ENCODE peak calls at places on chromosomes 5 and 9, in eight cellular contexts. I is AG09309; V is GM06990; T is SK-N-MC; R is coronary artery; L is CD8-positive, alpha-beta T cell; O is adipocyte; X is prostate gland. G is an unnamed sample.

GRCh38 chr5:179733764-179734126 is 1.1 kb downstream of the MAML1 start:
- DNase-seq in L (no peak), T (no peak), V (no peak), I (no peak), R (no peak), O (no peak), X (no peak), G (no peak)

GRCh38 chr5:59116231-59116900 is 533.5 kb downstream of the RAB3C start:
- DNase-seq in V (no peak), L (no peak), I (no peak), T (no peak), X (no peak), R (no peak), O (no peak), G (no peak)

GRCh38 chr5:93850311-93850710 is 108.9 kb upstream of the POU5F2 start:
- DNase-seq in L (no peak), O (no peak), X (no peak), I (no peak), R (no peak), V (no peak), T (no peak), G (no peak)

GRCh38 chr5:154706416-154706815 is 48.8 kb upstream of the LARP1 start:
- DNase-seq in L (no peak), V (no peak), R (no peak), T (no peak), I (no peak), O (no peak), X (no peak), G (no peak)

GRCh38 chr5:143002459-143003327 is 232.5 kb downstream of the ARHGAP26 start:
- DNase-seq in T (peak), I (peak), O (peak), V (peak), X (no peak), L (peak), R (no peak), G (peak)

GRCh38 chr9:17987174-17987573 is 408.3 kb downstream of the SH3GL2 start:
- DNase-seq in T (no peak), X (no peak), O (no peak), V (no peak), I (no peak), L (no peak), R (no peak), G (no peak)

GRCh38 chr9:126637002-126637849 is 23.5 kb downstream of the LMX1B start:
- DNase-seq in I (no peak), X (no peak), T (no peak), V (no peak), R (no peak), O (no peak), L (peak), G (no peak)

GRCh38 chr9:123597926-123598556 is 242.0 kb downstream of the CRB2 start:
- DNase-seq in X (no peak), V (no peak), I (no peak), O (no peak), T (no peak), L (no peak), R (no peak), G (no peak)

GRCh38 chr9:98943682-98944129 is at the start of gene COL15A1:
- DNase-seq in V (no peak), L (no peak), O (peak), X (no peak), I (no peak), T (no peak), R (peak), G (no peak)

GRCh38 chr9:3401556-3401955 is 124.2 kb downstream of the RFX3 start:
- DNase-seq in L (no peak), I (no peak), X (no peak), T (no peak), V (no peak), R (no peak), O (no peak), G (no peak)

GRCh38 chr9:5971740-5972139 is 43.7 kb downstream of the RANBP6 start:
- DNase-seq in I (no peak), R (no peak), T (no peak), O (peak), V (no peak), L (no peak), X (no peak), G (no peak)

GRCh38 chr5:143779506-143779905 is 32.5 kb upstream of the HMHB1 start:
- DNase-seq in R (no peak), T (no peak), O (no peak), I (no peak), L (no peak), V (no peak), X (no peak), G (no peak)

GRCh38 chr5:141692919-141693848 is 11.2 kb upstream of the ARAP3 start:
- DNase-seq in O (no peak), I (no peak), R (no peak), L (no peak), V (no peak), X (no peak), T (no peak), G (no peak)

GRCh38 chr5:144567416-144567770 is 396.7 kb downstream of the KCTD16 start:
- DNase-seq in T (no peak), X (no peak), V (no peak), O (peak), R (no peak), I (no peak), L (no peak), G (no peak)

GRCh38 chr9:90107864-90108263 is 503.1 kb downstream of the GADD45G start:
- DNase-seq in O (no peak), L (no peak), X (no peak), R (no peak), I (no peak), T (no peak), V (no peak), G (no peak)

GRCh38 chr9:12859704-12860251 is 85.0 kb downstream of the LURAP1L start:
- DNase-seq in L (no peak), T (no peak), I (peak), X (peak), O (peak), V (no peak), R (no peak), G (no peak)

GRCh38 chr5:140631831-140632365 is 1.1 kb downstream of the CD14 start:
- DNase-seq in X (no peak), O (no peak), T (no peak), R (no peak), V (no peak), I (no peak), L (no peak), G (no peak)

GRCh38 chr9:131585375-131585774 is 40.1 kb downstream of the PRRT1B start:
- DNase-seq in O (no peak), I (no peak), V (no peak), L (no peak), R (no peak), X (no peak), T (no peak), G (no peak)

GRCh38 chr5:91433861-91434260 is 50.7 kb upstream of the ARRDC3 start:
- DNase-seq in O (no peak), R (no peak), L (no peak), X (no peak), T (no peak), I (no peak), V (no peak), G (no peak)

GRCh38 chr9:128912270-128912853 is 8.4 kb upstream of the PHYHD1 start:
- DNase-seq in L (no peak), I (no peak), R (no peak), O (peak), X (no peak), T (no peak), V (no peak), G (no peak)

GRCh38 chr9:114662081-114662989 is 4.7 kb upstream of the TEX53 start:
- DNase-seq in O (peak), X (no peak), I (no peak), L (peak), V (peak), R (no peak), T (no peak), G (no peak)

GRCh38 chr5:179241764-179242370 is 103.4 kb downstream of the ADAMTS2 start:
- DNase-seq in T (no peak), L (no peak), V (no peak), I (no peak), X (no peak), O (no peak), R (no peak), G (no peak)

GRCh38 chr5:76720988-76721569 is 5.2 kb downstream of the F2R start:
- DNase-seq in V (no peak), R (no peak), X (no peak), O (no peak), T (no peak), I (no peak), L (no peak), G (peak)
- H3K4me3 ChIP-seq in V (peak), R (no peak), X (no peak), O (no peak), T (no peak), I (no peak), L (no peak), G (no peak)

DNA sequence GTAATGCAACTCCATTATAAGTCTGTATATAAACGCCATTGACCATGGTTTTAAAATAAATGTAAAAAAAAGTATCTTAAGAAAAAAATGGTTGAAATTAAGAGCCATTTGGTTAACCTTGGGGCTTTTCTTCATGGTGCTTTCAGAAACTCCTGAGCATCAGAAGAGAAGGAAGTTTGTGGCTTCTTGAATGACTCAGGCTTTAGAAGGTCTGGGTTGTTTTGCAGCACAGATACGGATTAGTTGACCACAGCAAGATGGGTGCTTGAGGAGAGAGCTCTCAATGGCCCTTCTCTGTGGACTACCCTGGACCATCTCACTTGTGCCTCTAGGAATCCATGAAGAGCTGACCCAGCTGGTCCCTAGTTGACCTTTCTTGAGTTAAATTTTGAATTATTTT is 189.5 kb downstream of the TMEM38B start:
- DNase-seq in R (no peak), O (no peak), T (no peak), X (no peak), L (no peak), V (peak), I (no peak), G (peak)
- H3K4me3 ChIP-seq in R (no peak), O (no peak), T (no peak), X (no peak), L (no peak), V (no peak), I (no peak), G (no peak)

DNA sequence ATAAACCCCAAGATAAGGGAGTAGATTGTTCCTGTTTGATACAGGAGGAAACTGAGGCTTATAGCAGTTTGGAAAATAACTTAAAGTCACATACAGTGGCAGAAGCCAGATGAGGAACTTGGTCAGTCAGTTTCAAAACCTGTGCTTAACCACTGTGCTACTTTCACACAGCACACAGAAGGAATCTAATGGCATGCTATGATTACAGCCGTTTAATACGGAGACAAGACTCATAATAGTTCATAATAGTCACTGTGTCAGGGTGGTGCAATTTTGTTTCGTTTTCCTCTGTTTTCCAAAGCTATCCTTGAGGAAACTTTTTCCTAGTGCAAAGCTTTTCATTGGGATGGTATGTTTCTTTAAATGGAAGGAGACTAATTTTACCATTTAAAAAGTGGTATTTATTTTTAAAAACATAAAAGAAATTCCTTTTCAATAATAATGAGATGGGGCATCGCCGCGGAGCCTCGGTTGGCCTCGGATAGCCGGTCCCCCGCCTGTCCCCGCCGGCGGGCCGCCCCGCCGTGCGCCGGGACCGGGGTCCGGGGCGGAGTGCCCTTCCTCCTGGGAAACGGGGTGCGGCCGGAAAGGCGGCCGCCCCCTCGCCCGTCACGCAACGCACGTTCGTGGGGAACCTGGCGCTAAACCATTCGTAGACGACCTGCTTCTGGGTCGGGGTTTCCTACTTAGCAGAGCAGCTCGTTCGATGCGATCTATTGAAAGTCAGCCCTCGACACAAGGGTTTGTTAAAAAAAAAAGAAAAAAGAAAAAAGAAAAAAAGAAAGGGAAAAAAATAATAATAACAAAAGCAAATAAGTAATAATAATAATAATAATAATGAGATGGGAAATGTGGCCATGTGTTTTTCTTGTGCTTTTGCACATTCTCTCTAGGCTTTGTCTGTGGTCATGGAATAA is 112.6 kb downstream of the GCNT1 start:
- DNase-seq in O (peak), L (no peak), V (peak), R (no peak), I (no peak), T (no peak), X (no peak), G (no peak)
- H3K4me3 ChIP-seq in O (peak), L (no peak), V (peak), R (peak), I (peak), T (no peak), X (peak), G (no peak)

DNA sequence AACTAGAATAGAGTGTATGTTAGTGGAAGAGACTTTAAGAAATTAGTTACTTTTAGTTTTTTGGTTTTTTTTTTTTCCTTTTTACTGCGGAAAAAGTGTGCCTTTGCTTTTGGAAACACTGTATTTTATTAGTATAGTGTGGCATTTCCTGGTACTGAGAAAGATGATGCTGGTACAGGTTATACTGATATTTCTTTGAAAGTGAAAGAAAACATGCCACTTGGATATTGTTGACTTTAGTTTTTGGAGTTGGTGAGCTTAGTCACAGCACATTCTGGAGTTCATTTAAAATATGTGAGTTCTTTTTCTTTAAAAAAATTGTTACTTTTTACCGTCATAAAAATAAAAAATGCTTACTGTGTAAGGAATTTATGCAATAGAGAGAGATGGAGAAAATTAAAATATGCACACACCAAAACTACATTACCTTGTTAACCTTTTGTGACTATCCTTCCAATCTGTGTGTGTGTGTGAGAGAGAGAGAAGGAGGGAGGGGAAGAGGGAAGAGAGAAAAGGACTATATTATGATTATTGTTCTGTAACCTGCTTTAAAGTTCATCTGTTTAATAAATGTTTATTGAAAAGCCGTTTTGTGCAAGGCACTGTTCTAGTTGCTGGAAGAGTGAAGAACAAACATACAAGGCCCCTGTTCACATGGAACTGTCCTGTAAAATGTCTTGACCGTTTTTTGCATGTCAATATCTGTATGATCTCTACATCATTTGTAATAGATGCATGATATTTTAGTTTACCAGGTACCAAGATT is 1.9 kb downstream of the UGCG start:
- DNase-seq in O (peak), V (no peak), L (no peak), X (no peak), I (no peak), T (no peak), R (no peak), G (no peak)
- H3K4me3 ChIP-seq in O (peak), V (peak), L (peak), X (peak), I (peak), T (peak), R (peak), G (peak)

DNA sequence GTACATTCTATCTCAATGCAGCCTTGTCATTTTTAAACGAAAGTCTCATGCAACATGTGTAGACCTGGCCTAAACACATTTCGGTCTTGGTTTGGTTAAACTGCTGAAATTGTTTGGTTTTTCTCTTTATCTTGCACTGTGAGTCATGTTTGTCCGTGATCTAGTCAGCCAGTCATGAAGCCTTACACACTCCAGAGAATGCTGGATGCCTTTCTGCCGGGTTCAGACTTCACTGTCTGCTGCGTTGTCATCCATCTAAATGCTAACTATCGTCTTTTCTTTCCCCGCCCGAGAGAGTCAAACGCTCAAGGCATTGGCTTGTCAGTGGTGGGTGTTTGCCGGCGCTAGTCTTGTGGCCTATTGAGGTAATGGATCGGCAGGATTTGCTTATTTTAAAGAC is 1194.6 kb upstream of the WWC1 start:
- DNase-seq in I (no peak), O (no peak), T (no peak), L (no peak), X (no peak), V (no peak), R (no peak), G (no peak)
- H3K4me3 ChIP-seq in I (no peak), O (no peak), T (no peak), L (no peak), X (no peak), V (no peak), R (no peak), G (no peak)

GRCh38 chr5:109922396-109922995 is 232.8 kb downstream of the MAN2A1 start:
- DNase-seq in O (no peak), I (no peak), R (no peak), V (no peak), L (no peak), T (no peak), X (no peak), G (no peak)
- H3K4me3 ChIP-seq in O (no peak), I (no peak), R (no peak), V (no peak), L (peak), T (no peak), X (no peak), G (no peak)

GRCh38 chr9:136485651-136486050 is 2.8 kb upstream of the SEC16A start:
- DNase-seq in T (no peak), V (no peak), I (no peak), R (no peak), O (no peak), L (no peak), X (no peak), G (no peak)

GRCh38 chr9:136484153-136485048 is 1.6 kb upstream of the SEC16A start:
- DNase-seq in I (no peak), V (peak), L (no peak), O (no peak), R (no peak), X (peak), T (no peak), G (no peak)

GRCh38 chr9:136483589-136484152 is 831 bp upstream of the SEC16A start:
- DNase-seq in V (peak), T (peak), I (no peak), X (peak), R (peak), O (peak), L (peak), G (no peak)

GRCh38 chr9:136486131-136486530 is 3.3 kb upstream of the SEC16A start:
- DNase-seq in R (no peak), V (no peak), L (no peak), T (no peak), O (no peak), X (no peak), I (no peak), G (no peak)

GRCh38 chr9:136485049-136485647 is 2.3 kb upstream of the SEC16A start:
- DNase-seq in O (peak), X (peak), V (peak), R (peak), L (peak), I (no peak), T (peak), G (no peak)
- H3K4me3 ChIP-seq in O (no peak), X (no peak), V (no peak), R (no peak), L (no peak), I (no peak), T (no peak), G (no peak)

GRCh38 chr5:79840085-79840990 is 150.7 kb downstream of the CMYA5 start:
- DNase-seq in O (peak), V (no peak), I (no peak), X (no peak), T (no peak), R (peak), L (no peak), G (no peak)
- H3K4me3 ChIP-seq in O (no peak), V (no peak), I (no peak), X (no peak), T (no peak), R (no peak), L (no peak), G (no peak)

GRCh38 chr5:173237821-173238220 is 2.8 kb upstream of the NKX2-5 start:
- DNase-seq in L (no peak), V (no peak), T (no peak), X (no peak), R (no peak), I (no peak), O (no peak), G (no peak)
- H3K4me3 ChIP-seq in L (no peak), V (no peak), T (peak), X (no peak), R (peak), I (no peak), O (no peak), G (no peak)

GRCh38 chr5:173468821-173469251 is 140.6 kb upstream of the STC2 start:
- DNase-seq in I (no peak), O (no peak), R (no peak), X (no peak), V (no peak), L (no peak), T (no peak), G (no peak)

GRCh38 chr5:173474881-173475287 is 141.6 kb downstream of the BOD1 start:
- DNase-seq in I (peak), L (no peak), V (no peak), X (no peak), O (peak), T (no peak), R (no peak), G (no peak)

GRCh38 chr5:173472784-173473278 is 143.6 kb downstream of the BOD1 start:
- DNase-seq in X (peak), O (peak), I (no peak), T (no peak), L (no peak), V (no peak), R (peak), G (no peak)

GRCh38 chr5:173473293-173473692 is 143.2 kb downstream of the BOD1 start:
- DNase-seq in I (no peak), X (peak), L (no peak), T (no peak), R (no peak), V (no peak), O (no peak), G (no peak)

GRCh38 chr5:173472164-173472563 is 143.9 kb upstream of the STC2 start:
- DNase-seq in O (peak), V (no peak), I (peak), T (no peak), X (peak), R (peak), L (no peak), G (no peak)
- H3K4me3 ChIP-seq in O (no peak), V (no peak), I (no peak), T (no peak), X (no peak), R (peak), L (no peak), G (no peak)